ENCODE peak calls at places on chromosomes 2 and 18, in four cellular contexts. N is H1, T is HCT116, F is K562. H is an unnamed sample.
A peak's percentile ranks its signal among the peaks of the same experiment; 100 is the strongest.

GRCh38 chr18:53984021-53984420 is 240.4 kb downstream of the MBD2 start:
- DNase-seq in N (no peak), T (no peak), F (no peak), H (no peak)

GRCh38 chr2:233165895-233166661 is 85.4 kb upstream of the ATG16L1 start:
- DNase-seq in N (no peak), T (no peak), F (peak; percentile 79), H (no peak)

GRCh38 chr2:233450854-233451575 is 96.7 kb downstream of the DGKD start:
- DNase-seq in N (no peak), T (no peak), F (no peak), H (no peak)

GRCh38 chr2:234879671-234880455 is 72.0 kb upstream of the SH3BP4 start:
- DNase-seq in N (no peak), T (peak; percentile 41), F (no peak), H (no peak)

GRCh38 chr2:116819355-116819754 is 995.1 kb upstream of the DDX18 start:
- DNase-seq in N (no peak), T (no peak), F (no peak), H (no peak)

GRCh38 chr2:32739679-32740078 is 111.8 kb downstream of the TTC27 start:
- DNase-seq in N (no peak), T (no peak), F (no peak), H (no peak)

GRCh38 chr2:209358992-209359391 is 64.9 kb upstream of the MAP2 start:
- DNase-seq in N (no peak), T (no peak), F (no peak), H (no peak)

GRCh38 chr18:22538463-22538862 is 120.7 kb upstream of the CTAGE1 start:
- DNase-seq in N (no peak), T (no peak), F (no peak), H (no peak)

GRCh38 chr2:160916300-160916699 is 243.9 kb upstream of the TANK start:
- DNase-seq in N (no peak), T (no peak), F (no peak), H (no peak)

GRCh38 chr18:61972389-61973264 is 79.8 kb upstream of the RNF152 start:
- DNase-seq in N (no peak), T (no peak), F (no peak), H (no peak)

GRCh38 chr2:120605231-120605935 is 130.3 kb upstream of the GLI2 start:
- DNase-seq in N (no peak), T (no peak), F (no peak), H (no peak)

GRCh38 chr2:168974370-168974769 is 56.8 kb downstream of the ABCB11 start:
- DNase-seq in N (no peak), T (no peak), F (no peak), H (no peak)

GRCh38 chr2:86822668-86823067 is 32.0 kb upstream of the CD8A start:
- DNase-seq in N (no peak), T (no peak), F (no peak), H (no peak)

GRCh38 chr2:186879312-186879711 is 30.3 kb upstream of the ZSWIM2 start:
- DNase-seq in N (no peak), T (no peak), F (no peak), H (no peak)

GRCh38 chr2:69770193-69770702 is 28.3 kb downstream of the ANXA4 start:
- DNase-seq in N (no peak), T (peak; percentile 87), F (peak; percentile 72), H (no peak)

GRCh38 chr2:232539298-232540231 is at the start of gene CHRNG:
- DNase-seq in N (no peak), T (no peak), F (no peak), H (no peak)

GRCh38 chr2:65437392-65438135 is 5.2 kb upstream of the SPRED2 start:
- DNase-seq in N (peak; percentile 69), T (no peak), F (peak; percentile 35), H (no peak)

GRCh38 chr2:192153561-192153960 is 41.2 kb downstream of the TMEFF2 start:
- DNase-seq in N (no peak), T (no peak), F (no peak), H (no peak)

GRCh38 chr2:200405599-200406298 is 99.3 kb downstream of the SPATS2L start:
- DNase-seq in N (no peak), T (peak; percentile 93), F (peak; percentile 78), H (no peak)

GRCh38 chr18:39675358-39675757 is 2109.8 kb upstream of the CELF4 start:
- DNase-seq in N (no peak), T (no peak), F (no peak), H (no peak)

GRCh38 chr2:198873771-198874501 is 583.8 kb downstream of the SATB2 start:
- DNase-seq in N (no peak), T (no peak), F (no peak), H (no peak)

GRCh38 chr2:46029332-46029811 is 267.8 kb upstream of the EPAS1 start:
- DNase-seq in N (no peak), T (no peak), F (no peak), H (no peak)

GRCh38 chr18:23363865-23364570 is 89.1 kb upstream of the RIOK3 start:
- DNase-seq in N (no peak), T (no peak), F (no peak), H (no peak)

GRCh38 chr18:9854801-9855676 is 30.7 kb upstream of the TXNDC2 start:
- DNase-seq in N (no peak), T (no peak), F (no peak), H (no peak)

GRCh38 chr18:658947-659533 is 1.6 kb downstream of the TYMS start:
- DNase-seq in N (no peak), T (no peak), F (no peak), H (no peak)

GRCh38 chr2:118274841-118275510 is 186.7 kb downstream of the INSIG2 start:
- DNase-seq in N (no peak), T (no peak), F (no peak), H (no peak)

GRCh38 chr2:141557329-141558098 is 573.3 kb downstream of the LRP1B start:
- DNase-seq in N (no peak), T (no peak), F (no peak), H (no peak)

GRCh38 chr2:158034198-158034831 is 67.4 kb upstream of the UPP2 start:
- DNase-seq in N (no peak), T (peak; percentile 53), F (peak; percentile 74), H (no peak)

GRCh38 chr2:114724513-114724912 is 282.1 kb downstream of the DPP10 start:
- DNase-seq in N (no peak), T (no peak), F (no peak), H (no peak)

DNA sequence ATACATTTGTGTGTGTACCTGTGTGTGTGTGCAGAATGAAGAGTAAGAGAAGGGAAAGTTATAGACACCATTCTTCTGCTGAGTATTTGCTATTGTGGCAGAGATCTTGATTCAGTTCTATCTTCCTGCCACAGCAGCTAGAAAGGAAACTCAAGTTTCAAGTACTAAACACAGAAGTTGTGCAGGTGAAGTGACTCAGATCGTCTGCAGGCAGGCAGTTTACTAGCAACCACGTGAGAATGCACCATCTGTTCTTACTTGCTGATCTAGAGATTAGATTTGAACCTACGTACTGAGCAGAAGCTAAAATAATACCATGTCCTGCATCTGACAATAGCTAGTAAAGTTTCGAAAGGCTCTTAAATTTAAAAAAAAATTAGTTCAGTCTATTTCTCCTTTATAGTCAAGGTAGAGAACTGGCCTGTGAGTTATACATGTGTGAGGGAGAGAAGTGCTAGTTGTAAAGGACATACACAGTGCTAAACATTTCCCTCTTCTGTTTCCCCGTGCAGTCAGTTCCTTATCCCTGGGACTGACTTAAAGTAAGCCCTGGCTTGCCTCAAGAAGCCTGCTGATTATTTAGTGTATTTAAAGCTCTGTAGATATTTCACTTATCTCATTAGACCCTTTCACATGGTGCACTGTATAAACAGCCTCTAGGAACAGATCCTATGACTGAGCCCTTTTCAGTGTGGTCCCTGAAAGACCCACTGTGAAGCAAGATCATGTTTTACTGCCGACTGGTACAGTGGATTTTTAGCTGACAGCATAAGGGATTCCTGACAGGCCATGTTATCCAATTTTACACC is 45.0 kb downstream of the SLC38A11 start:
- DNase-seq in N (no peak), T (no peak), F (peak; percentile 4), H (no peak)
- TF ChIP-seq EGR1 in N (no peak), T (no peak), F (no peak), H (no peak)

DNA sequence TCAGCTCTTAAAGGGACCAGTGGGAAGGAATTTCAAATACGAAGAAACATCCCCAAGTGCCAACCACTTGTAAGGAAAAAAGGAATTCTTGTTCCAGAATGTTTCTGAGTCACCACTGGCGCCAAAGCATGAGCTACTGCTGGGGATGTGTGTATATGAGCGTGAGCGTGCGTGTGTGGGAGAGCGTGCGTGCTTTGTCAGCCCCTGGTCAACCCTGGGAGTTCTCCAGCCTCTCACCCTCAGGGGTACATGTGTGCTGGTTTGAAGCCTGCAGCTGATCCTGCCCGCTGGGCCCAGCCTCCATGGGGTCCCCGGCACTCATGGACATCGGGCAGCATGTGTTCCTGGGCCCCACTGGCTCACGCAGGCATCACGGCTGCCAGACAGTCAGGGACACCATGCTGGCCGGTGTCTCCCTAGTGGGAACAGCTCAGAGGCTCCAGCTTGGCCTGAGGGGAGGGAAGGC is 17.1 kb downstream of the HS6ST1 start:
- DNase-seq in N (no peak), T (no peak), F (no peak), H (no peak)
- TF ChIP-seq EGR1 in N (no peak), T (no peak), F (no peak), H (no peak)

GRCh38 chr2:220076734-220077133 is 449.3 kb downstream of the SLC4A3 start:
- DNase-seq in N (no peak), T (no peak), F (no peak), H (no peak)
- TF ChIP-seq EGR1 in N (no peak), T (no peak), F (no peak), H (no peak)

GRCh38 chr2:28952806-28953190 is 28.3 kb upstream of the TOGARAM2 start:
- DNase-seq in N (no peak), T (no peak), F (peak; percentile 39), H (no peak)
- TF ChIP-seq EGR1 in N (no peak), T (no peak), F (no peak), H (no peak)

GRCh38 chr2:130799295-130799694 is 37.4 kb upstream of the ARHGEF4 start:
- DNase-seq in N (no peak), T (no peak), F (no peak), H (no peak)

GRCh38 chr2:130796280-130796679 is 40.4 kb upstream of the ARHGEF4 start:
- DNase-seq in N (no peak), T (no peak), F (no peak), H (no peak)

GRCh38 chr2:130798472-130799221 is 38.1 kb upstream of the ARHGEF4 start:
- DNase-seq in N (no peak), T (no peak), F (no peak), H (no peak)

GRCh38 chr2:130795431-130795830 is 40.1 kb downstream of the AMER3 start:
- DNase-seq in N (no peak), T (no peak), F (no peak), H (no peak)

DNA sequence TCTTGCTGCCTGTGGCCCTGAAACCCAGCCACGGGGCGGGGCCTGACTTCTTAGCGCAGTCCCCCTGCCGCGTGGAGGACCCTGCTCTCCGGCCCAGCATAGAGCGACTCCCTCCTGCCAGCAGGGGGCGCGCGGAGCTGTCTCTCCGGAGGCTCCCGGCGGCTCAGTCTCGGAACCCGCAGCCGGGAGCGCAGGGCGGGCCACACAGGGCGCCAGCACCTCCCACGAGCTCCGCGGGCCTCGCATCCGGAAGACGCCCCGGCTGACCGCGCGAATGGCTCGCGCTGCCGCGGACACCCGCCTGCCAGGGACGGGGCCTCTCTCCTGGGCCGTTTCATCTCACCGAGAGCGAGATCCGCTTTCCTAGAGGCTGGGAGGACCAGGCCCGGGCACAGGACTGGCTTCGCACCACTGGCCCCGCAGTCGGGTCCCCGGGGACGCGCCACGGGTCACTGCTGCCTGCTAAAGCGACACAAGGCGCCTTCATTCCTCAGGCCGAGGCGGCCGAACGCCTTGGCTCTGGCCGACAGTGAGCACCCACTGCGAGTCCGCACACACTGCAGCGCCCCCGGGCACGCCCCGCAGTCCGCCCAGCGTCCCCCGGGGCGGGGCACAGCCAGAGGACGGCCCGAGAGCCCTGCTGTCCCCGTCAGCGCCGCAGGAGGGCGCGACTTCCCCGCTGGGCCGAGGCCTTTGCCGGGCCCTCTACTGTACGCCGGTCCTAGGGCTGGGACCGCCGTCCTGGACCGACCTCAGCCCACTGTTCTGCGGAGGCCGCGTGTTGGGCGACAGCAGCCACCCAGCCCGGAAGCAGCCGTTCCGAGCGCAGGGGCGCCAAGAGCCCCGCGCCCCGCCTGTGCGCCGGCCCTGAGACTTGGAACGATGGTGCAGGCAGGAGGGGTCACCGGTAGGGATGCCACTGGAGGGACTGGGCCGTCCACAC is 39.0 kb upstream of the ARHGEF4 start:
- DNase-seq in N (peak; percentile 67), T (peak; percentile 61), F (peak; percentile 89), H (peak; percentile 19)
- TF ChIP-seq EGR1 in N (peak; percentile 13), T (peak; percentile 22), F (no peak), H (no peak)

H was measured in GM12878.